ENCODE peak calls at places on chromosomes 6 and 20, in six cellular contexts. N is HTR-8/SVneo, V is NCI-H1092, C is lung, U is body of pancreas, E is myocyte. D is an unnamed sample.

GRCh38 chr6:137309078-137309762 is 90.0 kb upstream of the IFNGR1 start:
- DNase-seq in U (peak), E (peak), C (peak), N (peak), V (no peak), D (no peak)

GRCh38 chr6:39273394-39273793 is 40.8 kb downstream of the KCNK17 start:
- DNase-seq in N (no peak), E (no peak), C (no peak), V (no peak), U (no peak), D (no peak)

GRCh38 chr6:166633732-166634535 is 6.9 kb upstream of the RPS6KA2 start:
- DNase-seq in E (peak), C (no peak), V (no peak), N (no peak), U (no peak), D (no peak)

GRCh38 chr6:38269773-38270172 is 370.0 kb downstream of the BTBD9 start:
- DNase-seq in V (no peak), C (no peak), E (no peak), U (no peak), N (no peak), D (no peak)

GRCh38 chr6:84059082-84059481 is 25.5 kb downstream of the MRAP2 start:
- DNase-seq in V (no peak), C (no peak), E (no peak), N (no peak), U (no peak), D (no peak)

GRCh38 chr6:8881663-8882062 is 446.3 kb upstream of the SLC35B3 start:
- DNase-seq in N (no peak), C (no peak), U (no peak), E (no peak), V (no peak), D (no peak)

GRCh38 chr6:162211022-162211421 is 516.5 kb downstream of the PRKN start:
- DNase-seq in E (no peak), N (no peak), U (peak), C (no peak), V (peak), D (no peak)

GRCh38 chr6:144284474-144284752 is 722 bp upstream of the UTRN start:
- DNase-seq in E (no peak), N (no peak), U (no peak), C (no peak), V (no peak), D (no peak)

GRCh38 chr6:101683884-101684283 is 290.4 kb downstream of the GRIK2 start:
- DNase-seq in E (no peak), V (no peak), U (no peak), N (no peak), C (no peak), D (no peak)

GRCh38 chr6:17705778-17706579 is 746 bp downstream of the NUP153 start:
- DNase-seq in U (peak), C (peak), E (peak), V (peak), N (peak), D (peak)

GRCh38 chr20:1822564-1823420 is 72.4 kb upstream of the SIRPA start:
- DNase-seq in V (no peak), C (no peak), E (peak), U (no peak), N (no peak), D (no peak)

GRCh38 chr6:96909826-96910225 is 12.1 kb upstream of the NDUFAF4 start:
- DNase-seq in E (no peak), C (no peak), U (no peak), N (no peak), V (no peak), D (no peak)

GRCh38 chr6:7468382-7469081 is 72.9 kb upstream of the DSP start:
- DNase-seq in V (no peak), N (peak), U (no peak), E (peak), C (no peak), D (no peak)

GRCh38 chr6:148968636-148969270 is 221.9 kb downstream of the UST start:
- DNase-seq in E (no peak), V (no peak), N (no peak), U (no peak), C (no peak), D (no peak)

GRCh38 chr20:57390604-57391438 is at the start of gene RBM38:
- DNase-seq in V (peak), N (peak), U (peak), E (peak), C (peak), D (no peak)

GRCh38 chr6:28212510-28213212 is 12.4 kb upstream of the ZSCAN9 start:
- DNase-seq in V (peak), E (peak), N (peak), U (peak), C (peak), D (peak)

GRCh38 chr6:125794342-125795137 is 3.8 kb downstream of the NCOA7 start:
- DNase-seq in C (no peak), E (no peak), U (no peak), V (no peak), N (no peak), D (no peak)

GRCh38 chr6:158417760-158418098 is 105.5 kb downstream of the TULP4 start:
- DNase-seq in N (peak), C (no peak), E (peak), U (no peak), V (no peak), D (no peak)

GRCh38 chr6:45297302-45297701 is 30.8 kb upstream of the RUNX2 start:
- DNase-seq in V (no peak), C (no peak), N (no peak), E (no peak), U (no peak), D (no peak)

GRCh38 chr6:113944701-113945100 is 26.2 kb downstream of the HDAC2 start:
- DNase-seq in V (no peak), C (no peak), E (no peak), U (no peak), N (no peak), D (no peak)

GRCh38 chr6:395432-396125 is 4.0 kb downstream of the IRF4 start:
- DNase-seq in V (no peak), N (no peak), E (no peak), C (no peak), U (no peak), D (no peak)

GRCh38 chr20:23022849-23023248 is 12.3 kb upstream of the SSTR4 start:
- DNase-seq in U (no peak), C (no peak), E (no peak), V (no peak), N (no peak), D (no peak)

GRCh38 chr6:43729537-43729936 is 40.5 kb upstream of the VEGFA start:
- DNase-seq in E (no peak), N (no peak), V (no peak), C (no peak), U (no peak), D (no peak)

GRCh38 chr6:44003345-44004061 is 123.7 kb downstream of the MRPL14 start:
- DNase-seq in E (no peak), N (no peak), C (no peak), V (no peak), U (peak), D (no peak)

GRCh38 chr6:77361018-77361417 is 102.3 kb downstream of the HTR1B start:
- DNase-seq in N (no peak), C (no peak), E (no peak), V (no peak), U (no peak), D (no peak)

GRCh38 chr6:156794963-156795362 is 17.8 kb downstream of the ARID1B start:
- DNase-seq in E (no peak), V (no peak), N (no peak), C (no peak), U (no peak), D (no peak)

GRCh38 chr6:1281746-1282145 is 30.2 kb upstream of the FOXQ1 start:
- DNase-seq in N (no peak), U (no peak), V (no peak), E (no peak), C (no peak), D (no peak)